ENCODE peak calls at places on chromosomes 5 and 9, in seven cellular contexts. One of them, this sample, is unnamed.
A peak's percentile ranks its signal among the peaks of the same experiment; 100 is the strongest.

GRCh38 chr5:77316871-77317661 is 106.6 kb downstream of the PDE8B start:
- DNase-seq in T follicular helper cell: no peak
- DNase-seq in NCI-H2029: no peak
- DNase-seq in activated effector memory CD4-positive, alpha-beta T cell treated with Interleukin-2 at 50 U/mL for 16 hours: no peak
- DNase-seq in astrocyte of the spinal cord: no peak
- DNase-seq in stimulated activated CD4-positive, alpha-beta T cell treated with anti-CD3 and anti-CD28 coated beads, Interleukin-12 subunit alpha, Interleukin-12 subunit beta, amount 100 ng/mL, for 4 hours: no peak
- DNase-seq in HuH-7.5: no peak
- DNase-seq in this sample: peak; percentile 4

GRCh38 chr9:20043461-20043860 is 254.6 kb upstream of the SLC24A2 start:
- DNase-seq in activated effector memory CD4-positive, alpha-beta T cell treated with Interleukin-2 at 50 U/mL for 16 hours: no peak
- DNase-seq in astrocyte of the spinal cord: no peak
- DNase-seq in HuH-7.5: no peak
- DNase-seq in T follicular helper cell: no peak
- DNase-seq in NCI-H2029: no peak
- DNase-seq in stimulated activated CD4-positive, alpha-beta T cell treated with anti-CD3 and anti-CD28 coated beads, Interleukin-12 subunit alpha, Interleukin-12 subunit beta, amount 100 ng/mL, for 4 hours: no peak
- DNase-seq in this sample: peak; percentile 39

GRCh38 chr5:121704291-121704690 is 147.4 kb upstream of the FTMT start:
- DNase-seq in NCI-H2029: no peak
- DNase-seq in activated effector memory CD4-positive, alpha-beta T cell treated with Interleukin-2 at 50 U/mL for 16 hours: no peak
- DNase-seq in astrocyte of the spinal cord: no peak
- DNase-seq in T follicular helper cell: no peak
- DNase-seq in stimulated activated CD4-positive, alpha-beta T cell treated with anti-CD3 and anti-CD28 coated beads, Interleukin-12 subunit alpha, Interleukin-12 subunit beta, amount 100 ng/mL, for 4 hours: no peak
- DNase-seq in HuH-7.5: no peak
- DNase-seq in this sample: no peak

GRCh38 chr5:135448071-135448704 is 1.0 kb upstream of the DCANP1 start:
- DNase-seq in stimulated activated CD4-positive, alpha-beta T cell treated with anti-CD3 and anti-CD28 coated beads, Interleukin-12 subunit alpha, Interleukin-12 subunit beta, amount 100 ng/mL, for 4 hours: no peak
- DNase-seq in T follicular helper cell: no peak
- DNase-seq in NCI-H2029: no peak
- DNase-seq in activated effector memory CD4-positive, alpha-beta T cell treated with Interleukin-2 at 50 U/mL for 16 hours: no peak
- DNase-seq in astrocyte of the spinal cord: no peak
- DNase-seq in HuH-7.5: no peak
- DNase-seq in this sample: no peak

GRCh38 chr9:10265102-10265708 is 347.6 kb downstream of the PTPRD start:
- DNase-seq in activated effector memory CD4-positive, alpha-beta T cell treated with Interleukin-2 at 50 U/mL for 16 hours: no peak
- DNase-seq in T follicular helper cell: no peak
- DNase-seq in astrocyte of the spinal cord: peak; percentile 95
- DNase-seq in stimulated activated CD4-positive, alpha-beta T cell treated with anti-CD3 and anti-CD28 coated beads, Interleukin-12 subunit alpha, Interleukin-12 subunit beta, amount 100 ng/mL, for 4 hours: no peak
- DNase-seq in NCI-H2029: no peak
- DNase-seq in HuH-7.5: no peak
- DNase-seq in this sample: no peak

GRCh38 chr5:97388794-97389193 is 205.7 kb upstream of the RIOK2 start:
- DNase-seq in stimulated activated CD4-positive, alpha-beta T cell treated with anti-CD3 and anti-CD28 coated beads, Interleukin-12 subunit alpha, Interleukin-12 subunit beta, amount 100 ng/mL, for 4 hours: no peak
- DNase-seq in activated effector memory CD4-positive, alpha-beta T cell treated with Interleukin-2 at 50 U/mL for 16 hours: no peak
- DNase-seq in HuH-7.5: no peak
- DNase-seq in NCI-H2029: no peak
- DNase-seq in T follicular helper cell: no peak
- DNase-seq in astrocyte of the spinal cord: peak; percentile 6
- DNase-seq in this sample: peak; percentile 55

GRCh38 chr5:139985290-139985689 is 57.8 kb downstream of the NRG2 start:
- DNase-seq in HuH-7.5: no peak
- DNase-seq in NCI-H2029: no peak
- DNase-seq in stimulated activated CD4-positive, alpha-beta T cell treated with anti-CD3 and anti-CD28 coated beads, Interleukin-12 subunit alpha, Interleukin-12 subunit beta, amount 100 ng/mL, for 4 hours: no peak
- DNase-seq in activated effector memory CD4-positive, alpha-beta T cell treated with Interleukin-2 at 50 U/mL for 16 hours: no peak
- DNase-seq in T follicular helper cell: no peak
- DNase-seq in astrocyte of the spinal cord: no peak
- DNase-seq in this sample: no peak

GRCh38 chr5:106853266-106853665 is 817.5 kb downstream of the EFNA5 start:
- DNase-seq in HuH-7.5: no peak
- DNase-seq in NCI-H2029: no peak
- DNase-seq in stimulated activated CD4-positive, alpha-beta T cell treated with anti-CD3 and anti-CD28 coated beads, Interleukin-12 subunit alpha, Interleukin-12 subunit beta, amount 100 ng/mL, for 4 hours: no peak
- DNase-seq in activated effector memory CD4-positive, alpha-beta T cell treated with Interleukin-2 at 50 U/mL for 16 hours: no peak
- DNase-seq in astrocyte of the spinal cord: no peak
- DNase-seq in T follicular helper cell: no peak
- DNase-seq in this sample: no peak

GRCh38 chr9:138006576-138007233 is 129.1 kb downstream of the CACNA1B start:
- DNase-seq in NCI-H2029: no peak
- DNase-seq in astrocyte of the spinal cord: no peak
- DNase-seq in stimulated activated CD4-positive, alpha-beta T cell treated with anti-CD3 and anti-CD28 coated beads, Interleukin-12 subunit alpha, Interleukin-12 subunit beta, amount 100 ng/mL, for 4 hours: no peak
- DNase-seq in T follicular helper cell: no peak
- DNase-seq in HuH-7.5: no peak
- DNase-seq in activated effector memory CD4-positive, alpha-beta T cell treated with Interleukin-2 at 50 U/mL for 16 hours: no peak
- DNase-seq in this sample: no peak